ENCODE peak calls at places on chromosomes 1 and 21, in six cellular contexts. K is tibial artery, G is MCF 10A, Y is epithelial cell of esophagus, C is kidney, B is hepatocyte. J is an unnamed sample.

GRCh38 chr1:1080122-1080753 is 6.1 kb upstream of the RNF223 start:
- DNase-seq in K (peak; percentile 74), G (peak; percentile 76), Y (peak; percentile 41), C (peak; percentile 91), B (peak; percentile 75), J (peak; percentile 63)

GRCh38 chr1:242034393-242034792 is 35.5 kb upstream of the MAP1LC3C start:
- DNase-seq in K (no peak), G (no peak), Y (no peak), C (no peak), B (no peak), J (no peak)

GRCh38 chr1:181117648-181118449 is 29.3 kb downstream of the IER5 start:
- DNase-seq in K (no peak), G (peak; percentile 89), Y (peak; percentile 99), C (no peak), B (peak; percentile 69), J (peak; percentile 80)

GRCh38 chr1:211331011-211331709 is 4.5 kb downstream of the TRAF5 start:
- DNase-seq in K (no peak), G (no peak), Y (peak; percentile 83), C (no peak), B (no peak), J (no peak)

GRCh38 chr1:55579332-55579996 is 364.3 kb upstream of the USP24 start:
- DNase-seq in K (no peak), G (no peak), Y (no peak), C (no peak), B (no peak), J (no peak)

GRCh38 chr1:226638001-226638601 is 89.5 kb downstream of the STUM start:
- DNase-seq in K (peak; percentile 65), G (no peak), Y (no peak), C (peak; percentile 67), B (no peak), J (no peak)

GRCh38 chr21:29371464-29371863 is 72.7 kb downstream of the BACH1 start:
- DNase-seq in K (no peak), G (no peak), Y (peak; percentile 48), C (no peak), B (no peak), J (no peak)

GRCh38 chr1:54884768-54885167 is 2.2 kb downstream of the DHCR24 start:
- DNase-seq in K (no peak), G (no peak), Y (no peak), C (no peak), B (no peak), J (no peak)

GRCh38 chr1:203217139-203217621 is 12.3 kb downstream of the CHIT1 start:
- DNase-seq in K (no peak), G (no peak), Y (peak; percentile 36), C (no peak), B (peak; percentile 53), J (peak; percentile 64)

GRCh38 chr1:10663668-10664035 is 132.8 kb downstream of the CASZ1 start:
- DNase-seq in K (peak; percentile 93), G (no peak), Y (peak; percentile 22), C (no peak), B (peak; percentile 80), J (no peak)

GRCh38 chr1:68994096-68994495 is 497.2 kb upstream of the DEPDC1 start:
- DNase-seq in K (no peak), G (no peak), Y (no peak), C (no peak), B (no peak), J (no peak)

GRCh38 chr1:73537400-73537799 is 660.6 kb downstream of the LRRIQ3 start:
- DNase-seq in K (no peak), G (no peak), Y (no peak), C (no peak), B (no peak), J (no peak)

GRCh38 chr1:14598007-14598497 is 433 bp upstream of the KAZN start:
- DNase-seq in K (no peak), G (no peak), Y (no peak), C (peak; percentile 75), B (peak; percentile 47), J (no peak)

GRCh38 chr1:94111879-94112278 is 9.1 kb downstream of the ABCA4 start:
- DNase-seq in K (no peak), G (no peak), Y (no peak), C (no peak), B (no peak), J (no peak)

GRCh38 chr1:214808845-214809460 is 206.0 kb downstream of the CENPF start:
- DNase-seq in K (no peak), G (peak; percentile 84), Y (peak; percentile 65), C (no peak), B (no peak), J (peak; percentile 48)

GRCh38 chr1:96510911-96511310 is 210.7 kb upstream of the PTBP2 start:
- DNase-seq in K (no peak), G (no peak), Y (no peak), C (no peak), B (no peak), J (no peak)

GRCh38 chr1:27858949-27859576 is 13.3 kb upstream of the THEMIS2 start:
- DNase-seq in K (peak; percentile 64), G (no peak), Y (no peak), C (no peak), B (no peak), J (no peak)

GRCh38 chr1:157829210-157829609 is 9.3 kb upstream of the FCRL1 start:
- DNase-seq in K (no peak), G (no peak), Y (no peak), C (no peak), B (no peak), J (no peak)

GRCh38 chr1:213568929-213569815 is 418.6 kb upstream of the PROX1 start:
- DNase-seq in K (no peak), G (no peak), Y (peak; percentile 0), C (no peak), B (no peak), J (no peak)

GRCh38 chr1:210709694-210710093 is 381.0 kb downstream of the HHAT start:
- DNase-seq in K (no peak), G (peak; percentile 69), Y (peak; percentile 43), C (no peak), B (no peak), J (no peak)

GRCh38 chr1:228313536-228314277 is 92.9 kb downstream of the TRIM11 start:
- DNase-seq in K (no peak), G (no peak), Y (no peak), C (no peak), B (no peak), J (no peak)

DNA sequence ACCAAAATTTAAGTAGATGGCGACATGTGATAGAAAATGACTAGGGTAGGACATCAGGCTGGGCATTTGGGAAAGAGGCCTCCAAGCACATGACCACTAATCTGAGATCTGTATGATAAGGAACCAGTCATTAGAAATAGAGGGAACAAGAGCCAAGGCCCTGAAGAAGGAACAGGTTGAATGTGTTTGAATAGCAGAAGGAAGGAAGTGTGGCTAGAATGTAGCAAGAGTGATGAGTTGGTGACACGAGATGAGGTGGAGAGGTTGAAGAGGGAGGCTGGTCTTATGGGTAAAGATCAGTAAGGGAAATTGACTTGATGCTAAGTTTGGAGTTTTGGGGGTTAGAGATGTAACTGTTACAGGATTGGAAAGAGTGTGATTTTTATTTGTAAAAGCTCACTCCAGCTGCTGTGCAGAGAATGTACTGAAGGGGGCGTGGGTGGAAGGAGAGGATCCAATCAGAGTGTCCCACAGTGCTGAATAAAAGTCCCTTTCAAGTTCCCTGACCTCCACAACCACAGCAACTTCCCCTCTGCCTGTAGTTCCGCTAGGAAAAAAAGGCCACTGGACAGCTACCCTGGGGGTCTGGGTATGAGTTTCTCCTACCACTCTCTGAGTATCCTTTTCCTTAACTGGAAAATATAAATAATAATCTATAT is 295.0 kb downstream of the OMA1 start:
- DNase-seq in K (no peak), G (peak; percentile 27), Y (no peak), C (no peak), B (peak; percentile 10), J (peak; percentile 5)
- TF ChIP-seq CTCF in K (no peak), G (peak; percentile 11), Y (no peak), C (no peak), B (no peak), J (no peak)

DNA sequence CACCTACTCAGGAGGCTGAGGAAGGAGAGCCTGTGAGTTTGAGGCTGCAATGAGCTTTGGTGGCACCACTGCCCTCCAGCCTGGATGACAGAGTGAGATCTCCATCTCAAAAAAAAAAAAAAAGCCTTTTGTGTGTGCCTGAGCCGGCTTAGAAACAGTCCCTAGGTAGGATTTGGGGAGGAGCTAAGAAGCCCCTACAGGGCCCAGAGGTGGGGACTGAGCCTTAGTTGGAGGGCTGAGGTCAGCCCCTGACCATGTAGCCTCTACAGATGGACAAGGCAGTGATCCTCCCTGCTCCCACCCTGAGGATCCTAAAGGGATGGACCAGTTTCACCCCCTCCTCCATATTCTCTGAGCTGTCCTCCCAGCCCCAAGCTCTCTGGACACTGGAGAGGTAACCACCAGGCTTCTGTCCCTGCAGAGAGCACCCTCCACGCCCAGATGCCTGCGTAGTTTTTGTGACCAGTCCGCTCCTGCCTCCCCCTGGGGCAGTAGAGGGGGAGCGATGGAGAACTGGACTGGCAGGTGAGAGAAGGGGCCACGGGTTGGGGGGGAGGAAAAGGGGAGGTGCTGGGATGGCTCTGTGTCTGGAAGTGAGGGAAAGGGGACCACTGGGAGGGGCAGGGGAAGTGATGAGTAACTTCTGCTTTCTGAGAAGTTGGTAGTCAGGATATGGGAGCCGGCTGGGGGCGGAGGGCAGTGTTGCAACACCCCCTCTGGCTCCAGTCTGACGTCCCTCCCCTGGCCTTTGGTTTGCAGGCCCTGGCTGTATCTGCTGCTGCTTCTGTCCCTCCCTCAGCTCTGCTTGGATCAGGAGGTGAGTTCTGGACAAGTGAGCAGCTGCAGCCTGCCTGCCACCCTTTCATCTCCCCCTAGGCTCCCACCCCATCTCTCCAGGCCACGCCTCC is 2.8 kb downstream of the ADAMTSL4 start:
- DNase-seq in K (peak; percentile 96), G (peak; percentile 97), Y (peak; percentile 92), C (peak; percentile 95), B (peak; percentile 92), J (peak; percentile 59)
- TF ChIP-seq CTCF in K (no peak), G (no peak), Y (no peak), C (no peak), B (no peak), J (no peak)

DNA sequence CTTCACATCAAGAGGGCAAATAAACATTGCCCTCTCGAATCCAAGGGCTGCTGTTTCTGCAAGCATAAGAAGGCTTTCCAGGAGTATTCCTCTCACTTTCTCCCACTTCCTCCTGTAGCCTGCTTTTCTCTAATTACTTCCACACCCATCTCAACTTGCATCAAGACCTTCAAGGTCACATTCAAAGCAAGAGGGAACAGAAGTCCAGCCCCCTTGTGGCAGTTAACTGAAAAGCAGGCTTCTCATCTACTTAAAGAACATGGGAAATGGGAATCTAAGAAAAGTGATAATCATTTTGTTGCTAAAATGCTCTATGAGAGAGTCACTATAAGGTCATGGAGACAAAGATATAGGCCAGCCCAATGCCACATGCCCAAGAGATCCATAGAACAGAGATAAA is 874.4 kb downstream of the KCNT2 start:
- DNase-seq in K (no peak), G (peak; percentile 33), Y (peak; percentile 32), C (no peak), B (peak; percentile 27), J (no peak)
- TF ChIP-seq CTCF in K (no peak), G (peak; percentile 37), Y (peak; percentile 55), C (peak; percentile 23), B (peak; percentile 25), J (peak; percentile 55)

DNA sequence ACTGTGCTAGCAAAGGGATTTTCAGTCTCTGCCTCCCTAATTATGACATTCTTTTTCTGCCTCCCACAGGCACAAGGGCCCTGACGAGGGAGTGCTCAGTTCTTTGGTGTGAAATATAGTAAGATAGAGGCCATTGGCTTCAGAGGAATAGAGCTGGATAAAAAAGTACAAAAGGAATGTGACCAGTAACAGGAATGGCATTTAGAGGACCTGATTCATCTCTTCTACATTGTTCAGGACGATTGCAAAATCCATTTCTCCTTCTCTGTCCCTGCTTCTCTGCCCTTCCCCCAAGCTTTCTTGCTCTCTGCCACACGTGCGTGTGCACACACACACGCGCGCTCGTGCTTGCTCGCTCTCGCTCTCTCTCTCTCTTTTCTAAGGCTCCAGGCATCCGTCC is 668.2 kb downstream of the KIF26B start:
- DNase-seq in K (no peak), G (peak; percentile 89), Y (peak; percentile 88), C (no peak), B (peak; percentile 16), J (no peak)
- TF ChIP-seq CTCF in K (no peak), G (no peak), Y (no peak), C (no peak), B (no peak), J (no peak)

J was measured in Calu3.